ENCODE peak calls at places on chromosomes 7 and 10, in four cellular contexts. G, Q, X and U are unnamed samples.

GRCh38 chr7:142459557-142459963 is 201.7 kb upstream of the PRSS58 start:
- DNase-seq in G (peak; percentile 25), Q (peak; percentile 51), X (no peak), U (peak; percentile 71)

GRCh38 chr10:133379152-133379800 is at the start of gene PAOX:
- DNase-seq in G (no peak), Q (peak; percentile 85), X (no peak), U (peak; percentile 78)

GRCh38 chr10:35635576-35635975 is 6.5 kb downstream of the FZD8 start:
- DNase-seq in G (peak; percentile 66), Q (peak; percentile 63), X (peak; percentile 20), U (peak; percentile 39)

GRCh38 chr7:155844019-155844453 is 31.8 kb upstream of the SHH start:
- DNase-seq in G (peak; percentile 51), Q (no peak), X (no peak), U (no peak)

GRCh38 chr10:87675396-87676376 is 16.0 kb downstream of the PAPSS2 start:
- DNase-seq in G (no peak), Q (no peak), X (no peak), U (no peak)

GRCh38 chr10:104680467-104681401 is 39.6 kb downstream of the SORCS3 start:
- DNase-seq in G (no peak), Q (no peak), X (no peak), U (no peak)

GRCh38 chr7:152411389-152411788 is 24.4 kb downstream of the KMT2C start:
- DNase-seq in G (no peak), Q (no peak), X (no peak), U (peak; percentile 63)

GRCh38 chr10:7756360-7756992 is 31.3 kb downstream of the KIN start:
- DNase-seq in G (peak; percentile 41), Q (no peak), X (no peak), U (peak; percentile 28)

GRCh38 chr10:4176500-4177281 is 391.7 kb upstream of the KLF6 start:
- DNase-seq in G (no peak), Q (no peak), X (peak; percentile 8), U (no peak)

GRCh38 chr10:101682172-101682825 is 12.7 kb downstream of the FBXW4 start:
- DNase-seq in G (no peak), Q (no peak), X (no peak), U (no peak)

GRCh38 chr10:75932921-75933320 is 501.5 kb downstream of the LRMDA start:
- DNase-seq in G (no peak), Q (no peak), X (peak; percentile 3), U (no peak)

GRCh38 chr10:71394926-71395562 is 1.7 kb upstream of the CDH23 start:
- DNase-seq in G (no peak), Q (no peak), X (no peak), U (no peak)

GRCh38 chr7:77542399-77542798 is 5.3 kb downstream of the PTPN12 start:
- DNase-seq in G (no peak), Q (no peak), X (no peak), U (no peak)

GRCh38 chr7:25385731-25386136 is 157.4 kb upstream of the NPVF start:
- DNase-seq in G (no peak), Q (no peak), X (no peak), U (no peak)

GRCh38 chr7:24741691-24742639 is 15.3 kb downstream of the GSDME start:
- DNase-seq in G (no peak), Q (no peak), X (no peak), U (peak; percentile 40)

GRCh38 chr10:25232229-25232628 is 57.4 kb downstream of the GPR158 start:
- DNase-seq in G (no peak), Q (no peak), X (no peak), U (no peak)

GRCh38 chr7:91772100-91772794 is 108.3 kb downstream of the MTERF1 start:
- DNase-seq in G (no peak), Q (no peak), X (no peak), U (no peak)

DNA sequence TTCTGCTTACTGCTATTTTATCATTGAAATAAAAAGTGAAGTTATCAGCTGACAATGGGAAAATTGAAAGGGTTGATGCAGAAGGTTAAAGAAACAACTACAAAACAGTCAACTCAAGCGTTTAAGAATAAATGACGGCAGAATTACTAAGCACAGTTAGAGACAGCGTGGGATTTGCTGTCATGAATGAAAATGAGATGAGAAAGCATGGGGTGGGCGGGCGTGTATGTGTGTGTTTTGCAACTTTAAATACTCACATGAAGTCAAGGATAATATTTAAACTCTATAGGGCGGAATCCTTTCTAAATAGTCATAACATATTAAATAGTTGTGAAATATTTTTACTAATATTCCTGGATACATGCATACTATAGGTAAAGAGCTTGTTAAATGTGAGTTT is 450.8 kb downstream of the ETV1 start:
- DNase-seq in G (no peak), Q (no peak), X (no peak), U (no peak)
- TF ChIP-seq TARDBP in G (no peak), Q (no peak), X (no peak), U (no peak)

GRCh38 chr7:48300301-48300700 is 129.0 kb downstream of the ABCA13 start:
- DNase-seq in G (no peak), Q (no peak), X (no peak), U (no peak)

GRCh38 chr7:48298779-48299178 is 127.5 kb downstream of the ABCA13 start:
- DNase-seq in G (no peak), Q (no peak), X (no peak), U (no peak)

GRCh38 chr7:48296976-48297375 is 125.7 kb downstream of the ABCA13 start:
- DNase-seq in G (no peak), Q (no peak), X (no peak), U (no peak)

GRCh38 chr7:48301201-48301600 is 129.9 kb downstream of the ABCA13 start:
- DNase-seq in G (no peak), Q (no peak), X (no peak), U (no peak)

DNA sequence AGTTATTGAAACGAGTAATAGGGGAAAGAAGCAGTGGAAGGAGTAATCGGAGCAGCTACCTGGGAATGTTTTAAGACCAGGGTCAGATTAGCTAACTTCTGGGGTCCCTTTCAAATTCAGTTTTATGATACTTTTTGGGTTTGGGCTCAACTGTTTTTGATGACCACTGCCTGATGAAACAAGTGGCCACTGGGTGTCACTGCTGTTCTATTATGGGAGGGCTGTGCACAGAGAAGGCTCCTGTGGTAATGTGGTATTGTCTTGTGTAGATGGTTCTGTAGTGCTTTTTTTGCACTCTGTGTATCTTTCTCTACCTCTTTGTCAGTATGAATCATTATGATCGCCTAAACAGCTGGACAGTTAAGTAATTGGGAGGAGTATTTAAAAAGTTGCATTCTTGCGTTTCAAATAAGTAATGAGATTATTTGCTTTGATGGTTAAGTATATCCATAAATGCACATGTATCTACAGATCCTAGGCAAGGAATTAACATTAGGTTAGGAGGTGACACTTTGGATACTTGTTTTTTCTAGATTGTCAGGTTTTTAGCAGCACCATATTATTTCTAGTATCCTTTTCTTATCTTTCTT is 128.4 kb downstream of the ABCA13 start:
- DNase-seq in G (peak; percentile 47), Q (peak; percentile 52), X (peak; percentile 17), U (peak; percentile 44)
- TF ChIP-seq FOXK2 in G (no peak), Q (no peak), X (no peak), U (no peak)

DNA sequence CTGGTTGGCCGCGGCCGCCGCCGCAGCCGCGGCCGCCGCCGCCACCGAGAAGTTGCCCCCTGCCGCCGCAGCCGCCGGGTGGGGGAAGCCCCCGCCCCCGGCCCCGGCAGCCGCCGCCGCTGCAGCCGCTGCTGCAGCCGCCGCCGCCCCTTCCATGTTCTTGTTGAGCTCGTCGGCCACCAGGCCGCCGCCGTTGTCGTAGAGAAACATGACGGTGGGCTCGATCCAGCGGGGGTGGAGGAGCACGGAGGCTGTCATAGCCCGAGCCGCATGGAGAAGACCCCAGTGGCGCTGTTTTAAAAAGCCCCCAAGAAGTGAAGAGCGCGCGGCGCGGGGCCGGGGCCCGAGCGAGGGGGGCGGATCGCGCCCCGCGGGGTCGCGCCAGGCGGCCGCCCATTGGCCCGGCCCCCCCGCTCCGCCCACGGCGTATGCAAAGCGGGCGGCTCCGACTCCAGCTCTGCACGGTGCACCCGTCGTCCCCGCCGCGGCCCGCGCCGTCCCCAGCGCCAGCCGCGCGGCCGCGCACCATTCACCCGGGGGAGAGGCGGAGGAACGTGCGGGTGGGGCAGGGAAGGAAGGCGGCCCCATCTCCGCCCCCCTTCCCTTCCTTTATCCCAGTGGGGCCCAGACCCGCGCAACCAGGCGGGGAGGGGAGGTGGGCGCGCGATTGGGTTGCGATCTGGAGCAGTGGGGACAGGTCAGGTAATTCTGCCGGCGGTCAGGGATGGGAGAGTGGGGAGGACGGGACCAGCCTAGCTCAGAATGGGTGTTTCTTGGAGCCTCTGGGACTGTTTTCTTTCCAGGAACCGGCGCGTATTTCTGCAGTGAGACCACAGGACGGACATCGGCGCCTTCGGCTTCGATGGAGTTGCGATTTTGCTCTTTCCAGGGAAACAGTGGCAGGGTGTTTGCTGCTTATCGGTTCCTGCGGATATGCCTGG is at the start of gene HOXA13:
- DNase-seq in G (no peak), Q (no peak), X (no peak), U (peak; percentile 78)
- TF ChIP-seq TARDBP in G (no peak), Q (no peak), X (no peak), U (no peak)

GRCh38 chr10:62130948-62131347 is 137.7 kb downstream of the RTKN2 start:
- DNase-seq in G (no peak), Q (no peak), X (no peak), U (no peak)
- TF ChIP-seq FOXK2 in G (no peak), Q (no peak), X (no peak), U (no peak)

DNA sequence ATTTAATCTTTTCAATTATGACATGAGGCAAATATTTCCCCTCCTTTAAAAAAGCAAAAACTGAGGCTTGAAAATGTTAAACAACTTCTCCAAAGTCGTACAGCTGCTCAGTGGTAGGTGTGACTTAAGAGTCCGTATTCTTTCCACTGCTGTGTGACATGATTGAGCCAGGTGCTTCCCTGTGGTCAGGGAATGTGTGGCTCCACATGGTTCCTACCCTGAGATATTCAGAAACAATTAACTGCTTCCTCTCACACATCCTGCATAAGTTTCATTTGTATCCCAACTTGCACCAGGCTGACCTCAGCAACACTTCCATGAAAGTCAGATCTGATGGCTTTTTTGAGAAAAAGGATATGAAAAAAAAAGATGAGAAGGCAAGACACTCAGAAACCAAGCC is 13.6 kb downstream of the OPALIN start:
- DNase-seq in G (no peak), Q (no peak), X (no peak), U (no peak)
- TF ChIP-seq TARDBP in G (no peak), Q (no peak), X (no peak), U (no peak)

DNA sequence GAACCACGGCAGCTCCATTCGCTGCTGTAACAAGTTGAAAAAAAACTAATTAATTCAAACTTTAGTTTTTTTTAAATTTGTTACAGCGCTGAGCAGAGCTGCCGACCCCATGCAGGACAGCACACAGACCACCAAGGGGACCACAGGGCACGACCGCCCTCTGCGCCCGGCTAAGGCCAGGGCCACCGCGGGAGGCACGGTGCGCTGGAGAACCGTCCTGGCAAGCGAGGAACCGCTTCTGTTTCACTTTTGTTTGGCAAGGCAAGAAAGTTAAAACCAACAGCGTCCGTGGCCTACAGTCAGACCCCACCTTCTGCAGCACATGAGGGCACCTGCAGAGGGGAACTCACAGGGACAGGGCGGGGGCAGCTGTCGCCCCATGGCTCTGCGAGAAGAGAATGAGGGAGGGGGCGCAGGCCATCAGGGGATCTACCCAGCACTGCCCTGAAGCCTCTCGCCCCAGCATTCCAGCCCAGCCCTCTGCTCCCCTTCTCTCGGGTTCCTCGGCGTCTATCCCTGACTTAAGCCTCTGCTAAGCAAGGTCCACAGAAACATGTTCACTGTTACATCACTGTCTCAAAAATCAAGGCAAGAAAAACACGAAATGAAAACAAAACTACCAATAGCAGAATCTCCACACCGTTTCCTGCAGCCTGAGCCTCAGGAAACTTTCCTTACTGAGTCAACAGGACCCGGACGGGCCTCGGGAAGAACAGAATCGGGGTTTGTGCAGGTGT is 204.4 kb downstream of the DIP2C start:
- DNase-seq in G (no peak), Q (no peak), X (no peak), U (no peak)
- TF ChIP-seq FOXK2 in G (no peak), Q (no peak), X (no peak), U (no peak)

DNA sequence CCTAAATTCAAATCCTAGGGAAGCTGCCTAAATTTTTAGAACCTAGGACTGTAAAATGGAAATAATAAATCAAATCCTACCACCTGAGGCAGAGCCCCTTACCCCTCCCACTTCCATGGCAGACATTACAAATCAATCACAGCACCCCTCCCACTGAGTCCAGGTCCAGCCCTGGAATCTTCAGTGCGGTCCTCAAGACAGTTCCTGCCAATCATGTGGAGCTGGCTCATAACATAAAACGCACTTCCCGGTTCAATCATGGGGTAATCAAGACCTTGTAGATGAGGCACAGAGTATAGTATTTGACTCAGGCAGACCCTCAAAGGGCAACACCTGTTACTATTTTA is 157.0 kb downstream of the SLIT1 start:
- DNase-seq in G (no peak), Q (no peak), X (no peak), U (no peak)
- TF ChIP-seq TARDBP in G (no peak), Q (no peak), X (no peak), U (no peak)